ENCODE peak calls at places on chromosomes 7 and 10, in seven cellular contexts. F is activated T-helper 1 cell treated with Interleukin-2 at 50 U/mL for 16 hours; U is endothelial cell of umbilical vein; M is stimulated activated CD4-positive, alpha-beta T cell treated with anti-CD3 and anti-CD28 coated beads, Interleukin-2, amount 100 ng/mL, for 48 hours; R is islet precursor cell; S is skeletal muscle cell; D is Calu3. Y is an unnamed sample.
A peak's percentile ranks its signal among the peaks of the same experiment; 100 is the strongest.

GRCh38 chr10:6578221-6579192 is 1.6 kb downstream of the PRKCQ start:
- DNase-seq in F (no peak), U (no peak), M (no peak), R (no peak), S (no peak), D (no peak), Y (no peak)

GRCh38 chr7:79436378-79436777 is 17.1 kb downstream of the MAGI2 start:
- DNase-seq in F (no peak), U (no peak), M (no peak), R (no peak), S (no peak), D (no peak), Y (no peak)

GRCh38 chr10:30439931-30440330 is 5.9 kb downstream of the MAP3K8 start:
- DNase-seq in F (no peak), U (no peak), M (no peak), R (no peak), S (no peak), D (no peak), Y (no peak)

GRCh38 chr10:43821103-43821502 is 172.4 kb upstream of the ZNF32 start:
- DNase-seq in F (no peak), U (no peak), M (no peak), R (peak; percentile 48), S (no peak), D (no peak), Y (no peak)

GRCh38 chr7:55432937-55433784 is 68.0 kb downstream of the LANCL2 start:
- DNase-seq in F (no peak), U (peak; percentile 36), M (no peak), R (peak; percentile 73), S (no peak), D (peak; percentile 51), Y (peak; percentile 70)

GRCh38 chr7:15439853-15440252 is 122.0 kb downstream of the AGMO start:
- DNase-seq in F (no peak), U (no peak), M (no peak), R (no peak), S (no peak), D (no peak), Y (no peak)

GRCh38 chr7:131027287-131027773 is 293.3 kb upstream of the KLF14 start:
- DNase-seq in F (no peak), U (no peak), M (no peak), R (peak; percentile 82), S (peak; percentile 38), D (no peak), Y (no peak)

GRCh38 chr10:13705526-13706169 is 118.9 kb downstream of the PRPF18 start:
- DNase-seq in F (no peak), U (no peak), M (no peak), R (peak; percentile 79), S (no peak), D (no peak), Y (no peak)

GRCh38 chr10:93512565-93512964 is 16.2 kb downstream of the CEP55 start:
- DNase-seq in F (no peak), U (peak; percentile 19), M (no peak), R (no peak), S (no peak), D (no peak), Y (peak; percentile 21)

GRCh38 chr7:105353752-105354328 is 34.9 kb downstream of the SRPK2 start:
- DNase-seq in F (no peak), U (no peak), M (no peak), R (no peak), S (peak; percentile 55), D (no peak), Y (no peak)

GRCh38 chr7:114931656-114932011 is 9.7 kb downstream of the MDFIC start:
- DNase-seq in F (no peak), U (no peak), M (no peak), R (no peak), S (no peak), D (no peak), Y (no peak)

GRCh38 chr7:31858051-31858450 is 171.0 kb downstream of the PPP1R17 start:
- DNase-seq in F (no peak), U (no peak), M (no peak), R (no peak), S (no peak), D (no peak), Y (no peak)

GRCh38 chr10:53699684-53700083 is 927.1 kb upstream of the MBL2 start:
- DNase-seq in F (no peak), U (no peak), M (no peak), R (no peak), S (no peak), D (no peak), Y (no peak)

GRCh38 chr7:142745091-142745635 is 4.1 kb upstream of the PRSS1 start:
- DNase-seq in F (no peak), U (no peak), M (no peak), R (no peak), S (no peak), D (no peak), Y (peak; percentile 17)

GRCh38 chr10:132395704-132396494 is 1.1 kb upstream of the PWWP2B start:
- DNase-seq in F (no peak), U (peak; percentile 22), M (no peak), R (peak; percentile 87), S (no peak), D (no peak), Y (peak; percentile 59)

GRCh38 chr7:156437021-156437614 is 203.5 kb upstream of the RNF32 start:
- DNase-seq in F (no peak), U (no peak), M (no peak), R (peak; percentile 22), S (no peak), D (no peak), Y (no peak)

GRCh38 chr10:43265799-43266721 is 805 bp downstream of the RASGEF1A start:
- DNase-seq in F (peak; percentile 38), U (no peak), M (peak; percentile 23), R (peak; percentile 84), S (no peak), D (peak; percentile 80), Y (no peak)

GRCh38 chr10:113027574-113028392 is 77.7 kb downstream of the TCF7L2 start:
- DNase-seq in F (no peak), U (peak; percentile 31), M (no peak), R (peak; percentile 98), S (no peak), D (peak; percentile 48), Y (peak; percentile 58)

GRCh38 chr7:44212581-44213184 is 11.9 kb downstream of the YKT6 start:
- DNase-seq in F (no peak), U (no peak), M (no peak), R (no peak), S (no peak), D (no peak), Y (no peak)

GRCh38 chr7:26376208-26376917 is 84.7 kb downstream of the SNX10 start:
- DNase-seq in F (no peak), U (peak; percentile 74), M (peak; percentile 32), R (peak; percentile 82), S (no peak), D (peak; percentile 84), Y (peak; percentile 29)

GRCh38 chr7:121810831-121811494 is 62.0 kb upstream of the PTPRZ1 start:
- DNase-seq in F (no peak), U (no peak), M (no peak), R (no peak), S (no peak), D (no peak), Y (no peak)

GRCh38 chr7:43952028-43952427 is 25.8 kb downstream of the UBE2D4 start:
- DNase-seq in F (no peak), U (no peak), M (no peak), R (peak; percentile 38), S (no peak), D (no peak), Y (no peak)

GRCh38 chr7:129825005-129825553 is 127.7 kb downstream of the UBE2H start:
- DNase-seq in F (peak; percentile 12), U (no peak), M (peak; percentile 38), R (peak; percentile 96), S (no peak), D (peak; percentile 84), Y (peak; percentile 50)

GRCh38 chr7:130648580-130648979 is 20.0 kb downstream of the COPG2 start:
- DNase-seq in F (no peak), U (no peak), M (no peak), R (no peak), S (no peak), D (no peak), Y (no peak)

GRCh38 chr7:128843938-128844621 is 13.9 kb downstream of the FLNC start:
- DNase-seq in F (no peak), U (no peak), M (no peak), R (no peak), S (no peak), D (no peak), Y (no peak)

GRCh38 chr10:132929953-132930640 is 12.3 kb downstream of the CFAP46 start:
- DNase-seq in F (no peak), U (no peak), M (no peak), R (no peak), S (no peak), D (no peak), Y (no peak)

GRCh38 chr7:143299840-143300239 is 11.7 kb downstream of the CASP2 start:
- DNase-seq in F (peak; percentile 48), U (peak; percentile 29), M (peak; percentile 47), R (peak; percentile 80), S (no peak), D (peak; percentile 61), Y (peak; percentile 64)

GRCh38 chr7:101814081-101814995 is 3.1 kb upstream of the CUX1 start:
- DNase-seq in F (peak; percentile 28), U (peak; percentile 54), M (peak; percentile 54), R (peak; percentile 77), S (no peak), D (peak; percentile 66), Y (peak; percentile 62)

GRCh38 chr10:125120046-125120710 is 40.2 kb downstream of the CTBP2 start:
- DNase-seq in F (no peak), U (no peak), M (no peak), R (no peak), S (no peak), D (no peak), Y (no peak)

GRCh38 chr7:83301416-83301815 is 138.7 kb upstream of the PCLO start:
- DNase-seq in F (no peak), U (peak; percentile 90), M (no peak), R (no peak), S (peak; percentile 17), D (no peak), Y (peak; percentile 70)

GRCh38 chr7:39465055-39465929 is 100.9 kb upstream of the YAE1 start:
- DNase-seq in F (no peak), U (peak; percentile 26), M (peak; percentile 21), R (peak; percentile 73), S (peak; percentile 25), D (peak; percentile 75), Y (peak; percentile 68)

GRCh38 chr7:112888781-112889180 is 98.6 kb upstream of the TMEM168 start:
- DNase-seq in F (no peak), U (no peak), M (no peak), R (no peak), S (no peak), D (no peak), Y (no peak)

GRCh38 chr10:27536437-27536836 is 32.3 kb downstream of the RAB18 start:
- DNase-seq in F (no peak), U (no peak), M (no peak), R (no peak), S (no peak), D (no peak), Y (no peak)

GRCh38 chr10:28542728-28543127 is 9.8 kb downstream of the WAC start:
- DNase-seq in F (no peak), U (no peak), M (no peak), R (no peak), S (no peak), D (no peak), Y (no peak)

GRCh38 chr10:110993024-110993693 is 73.8 kb downstream of the SHOC2 start:
- DNase-seq in F (no peak), U (no peak), M (no peak), R (no peak), S (peak; percentile 69), D (no peak), Y (no peak)

GRCh38 chr10:64873088-64873487 is 1351.9 kb downstream of the REEP3 start:
- DNase-seq in F (no peak), U (peak; percentile 58), M (no peak), R (no peak), S (no peak), D (no peak), Y (peak; percentile 28)

GRCh38 chr7:151172273-151173141 is 5.0 kb upstream of the GBX1 start:
- DNase-seq in F (peak; percentile 74), U (peak; percentile 76), M (peak; percentile 86), R (peak; percentile 86), S (peak; percentile 7), D (peak; percentile 79), Y (peak; percentile 81)

Y was measured in dermis blood vessel endothelial cell.